ENCODE peak calls at places on chromosome 1, in six cellular contexts. H is colonic mucosa, K is GM12865, Q is OCI-LY7, Z is breast epithelium, V is fibroblast of the aortic adventitia. U is an unnamed sample.

GRCh38 chr1:154810571-154810970 is 59.5 kb downstream of the KCNN3 start:
- DNase-seq in H (no peak), K (no peak), Q (no peak), Z (no peak), V (no peak), U (no peak)

GRCh38 chr1:201088395-201088794 is 23.8 kb downstream of the CACNA1S start:
- DNase-seq in H (no peak), K (no peak), Q (no peak), Z (no peak), V (no peak), U (no peak)

GRCh38 chr1:111990878-111991760 is 1.7 kb upstream of the KCND3 start:
- DNase-seq in H (peak), K (no peak), Q (peak), Z (peak), V (peak), U (no peak)

GRCh38 chr1:29649375-29650040 is 413.2 kb downstream of the PTPRU start:
- DNase-seq in H (peak), K (no peak), Q (no peak), Z (no peak), V (no peak), U (no peak)

GRCh38 chr1:229597877-229598276 is 28.0 kb downstream of the TAF5L start:
- DNase-seq in H (no peak), K (no peak), Q (no peak), Z (no peak), V (peak), U (no peak)

GRCh38 chr1:4702927-4703326 is 48.5 kb downstream of the AJAP1 start:
- DNase-seq in H (no peak), K (no peak), Q (no peak), Z (no peak), V (no peak), U (no peak)

GRCh38 chr1:64975740-64976139 is 9.4 kb upstream of the JAK1 start:
- DNase-seq in H (no peak), K (no peak), Q (no peak), Z (no peak), V (no peak), U (no peak)

GRCh38 chr1:230784163-230784562 is 37.0 kb downstream of the CAPN9 start:
- DNase-seq in H (no peak), K (no peak), Q (no peak), Z (no peak), V (no peak), U (no peak)

GRCh38 chr1:56569661-56570060 is 9.7 kb downstream of the PLPP3 start:
- DNase-seq in H (no peak), K (no peak), Q (no peak), Z (peak), V (peak), U (no peak)

DNA sequence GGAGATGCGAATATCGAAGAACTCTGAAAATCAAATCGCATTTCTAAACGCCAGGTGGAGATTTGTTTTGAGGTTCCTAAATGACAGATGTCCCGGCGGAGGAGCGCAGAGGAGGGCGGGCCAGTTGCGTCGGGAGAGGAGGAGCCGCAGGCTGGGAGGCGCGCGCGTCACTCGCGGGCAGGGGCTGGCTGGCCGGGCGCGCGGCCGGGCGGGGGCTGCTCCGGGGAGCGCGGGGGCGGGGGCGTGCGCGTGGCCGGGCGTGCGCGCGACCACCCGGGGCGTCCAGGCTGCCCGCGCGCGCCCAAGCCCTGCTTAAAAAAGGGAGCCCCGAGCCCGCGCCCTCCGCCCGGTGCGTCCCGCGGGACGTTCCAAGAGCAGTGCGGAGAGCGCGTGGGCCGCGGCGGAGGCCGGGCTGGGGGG is 47.3 kb downstream of the H3-3A start:
- DNase-seq in H (peak), K (peak), Q (peak), Z (peak), V (peak), U (peak)
- TF ChIP-seq CTCF in H (no peak), K (no peak), Q (no peak), Z (no peak), V (no peak), U (no peak)

GRCh38 chr1:12051361-12051760 is 11.7 kb upstream of the TNFRSF8 start:
- DNase-seq in H (no peak), K (no peak), Q (no peak), Z (no peak), V (no peak), U (no peak)

GRCh38 chr1:12053752-12054548 is 9.2 kb upstream of the TNFRSF8 start:
- DNase-seq in H (no peak), K (peak), Q (no peak), Z (no peak), V (peak), U (peak)

GRCh38 chr1:12055259-12055658 is 7.8 kb upstream of the TNFRSF8 start:
- DNase-seq in H (no peak), K (no peak), Q (no peak), Z (no peak), V (no peak), U (no peak)

GRCh38 chr1:12052008-12052573 is 11.0 kb upstream of the TNFRSF8 start:
- DNase-seq in H (peak), K (peak), Q (no peak), Z (no peak), V (peak), U (peak)

GRCh38 chr1:12052997-12053686 is 10.0 kb upstream of the TNFRSF8 start:
- DNase-seq in H (no peak), K (peak), Q (no peak), Z (no peak), V (peak), U (no peak)
- TF ChIP-seq CTCF in H (no peak), K (peak), Q (no peak), Z (peak), V (peak), U (no peak)

GRCh38 chr1:212967767-212968166 is 17.4 kb downstream of the VASH2 start:
- DNase-seq in H (no peak), K (peak), Q (peak), Z (no peak), V (peak), U (no peak)
- TF ChIP-seq CTCF in H (peak), K (peak), Q (peak), Z (no peak), V (peak), U (peak)

GRCh38 chr1:166087734-166088571 is 78.8 kb downstream of the FAM78B start:
- DNase-seq in H (no peak), K (no peak), Q (no peak), Z (no peak), V (no peak), U (no peak)

GRCh38 chr1:166086113-166086908 is 80.5 kb downstream of the FAM78B start:
- DNase-seq in H (no peak), K (peak), Q (no peak), Z (no peak), V (no peak), U (no peak)

GRCh38 chr1:166090244-166090643 is 76.6 kb downstream of the FAM78B start:
- DNase-seq in H (no peak), K (no peak), Q (no peak), Z (no peak), V (no peak), U (no peak)

GRCh38 chr1:166089804-166090203 is 77.0 kb downstream of the FAM78B start:
- DNase-seq in H (no peak), K (peak), Q (no peak), Z (no peak), V (peak), U (peak)

GRCh38 chr1:166088572-166088955 is 78.2 kb downstream of the FAM78B start:
- DNase-seq in H (no peak), K (no peak), Q (no peak), Z (no peak), V (no peak), U (no peak)
- TF ChIP-seq CTCF in H (no peak), K (no peak), Q (no peak), Z (no peak), V (no peak), U (no peak)

U was measured in GM13976.